ENCODE peak calls at places on chromosomes 6 and 20, in four cellular contexts. W is IMR-90, I is H1, M is mesendoderm. D is an unnamed sample.

GRCh38 chr20:14523090-14523489 is 185.7 kb upstream of the FLRT3 start:
- DNase-seq in W (no peak), I (no peak), M (peak), D (no peak)

GRCh38 chr6:161168281-161168891 is 105.5 kb downstream of the AGPAT4 start:
- DNase-seq in W (peak), I (no peak), M (peak), D (peak)

GRCh38 chr20:43255877-43256276 is 66.2 kb upstream of the PTPRT start:
- DNase-seq in W (no peak), I (no peak), M (no peak), D (no peak)

GRCh38 chr20:2879148-2879547 is 5.9 kb downstream of the PTPRA start:
- DNase-seq in W (peak), I (no peak), M (no peak), D (no peak)

GRCh38 chr20:32908334-32909292 is 49.9 kb downstream of the EFCAB8 start:
- DNase-seq in W (no peak), I (no peak), M (peak), D (no peak)

GRCh38 chr20:8152183-8152582 is 20.1 kb downstream of the PLCB1 start:
- DNase-seq in W (peak), I (no peak), M (no peak), D (no peak)

GRCh38 chr20:9995514-9996272 is 39.1 kb upstream of the ANKEF1 start:
- DNase-seq in W (no peak), I (no peak), M (no peak), D (no peak)

GRCh38 chr6:51016489-51016888 is 197.8 kb downstream of the TFAP2B start:
- DNase-seq in W (no peak), I (no peak), M (no peak), D (no peak)

GRCh38 chr6:85417336-85417735 is 32.5 kb upstream of the NT5E start:
- DNase-seq in W (peak), I (no peak), M (no peak), D (no peak)

GRCh38 chr6:79762370-79762769 is 131.2 kb downstream of the SH3BGRL2 start:
- DNase-seq in W (no peak), I (no peak), M (peak), D (no peak)

GRCh38 chr6:140344149-140344913 is 969.9 kb upstream of the CITED2 start:
- DNase-seq in W (peak), I (no peak), M (peak), D (no peak)

GRCh38 chr20:50172347-50173013 is 18.1 kb upstream of the CEBPB start:
- DNase-seq in W (peak), I (peak), M (peak), D (peak)

GRCh38 chr6:13147396-13148181 is 180.7 kb downstream of the TBC1D7 start:
- DNase-seq in W (no peak), I (no peak), M (no peak), D (no peak)

GRCh38 chr20:20549267-20549612 is 163.2 kb downstream of the RALGAPA2 start:
- DNase-seq in W (no peak), I (no peak), M (no peak), D (no peak)

GRCh38 chr20:22680031-22680740 is 95.8 kb upstream of the FOXA2 start:
- DNase-seq in W (no peak), I (no peak), M (no peak), D (no peak)

GRCh38 chr6:46845126-46845525 is 51.9 kb downstream of the MEP1A start:
- DNase-seq in W (no peak), I (no peak), M (no peak), D (no peak)

GRCh38 chr20:44730441-44730840 is 15.2 kb upstream of the KCNK15 start:
- DNase-seq in W (peak), I (no peak), M (no peak), D (no peak)

GRCh38 chr6:56375806-56376205 is 128.4 kb upstream of the COL21A1 start:
- DNase-seq in W (no peak), I (no peak), M (no peak), D (no peak)

GRCh38 chr20:57749131-57749690 is 39.4 kb upstream of the PMEPA1 start:
- DNase-seq in W (no peak), I (no peak), M (no peak), D (no peak)

GRCh38 chr20:3378138-3378537 is 29.3 kb downstream of the DNAAF9 start:
- DNase-seq in W (no peak), I (no peak), M (no peak), D (no peak)

GRCh38 chr6:168506460-168506859 is 65.5 kb downstream of the SMOC2 start:
- DNase-seq in W (no peak), I (no peak), M (no peak), D (no peak)
- H3K4me2 ChIP-seq in W (no peak), I (no peak), M (no peak), D (no peak)

GRCh38 chr20:4856022-4856755 is 134.5 kb downstream of the PRND start:
- DNase-seq in W (no peak), I (no peak), M (no peak), D (no peak)
- H3K27ac ChIP-seq in W (no peak), I (no peak), M (no peak), D (no peak)

GRCh38 chr6:36715469-36715868 is 17.8 kb downstream of the RAB44 start:
- DNase-seq in W (no peak), I (no peak), M (no peak), D (no peak)

GRCh38 chr6:36712816-36713215 is 15.2 kb downstream of the RAB44 start:
- DNase-seq in W (no peak), I (no peak), M (no peak), D (no peak)

GRCh38 chr6:36716476-36717093 is 19.0 kb downstream of the RAB44 start:
- DNase-seq in W (no peak), I (no peak), M (no peak), D (no peak)

GRCh38 chr6:36714511-36714910 is 16.9 kb downstream of the RAB44 start:
- DNase-seq in W (no peak), I (no peak), M (no peak), D (no peak)

GRCh38 chr6:36713846-36714245 is 16.2 kb downstream of the RAB44 start:
- DNase-seq in W (no peak), I (no peak), M (no peak), D (no peak)
- H3K56ac ChIP-seq in W (no peak), I (no peak), M (no peak), D (no peak)

GRCh38 chr6:131781717-131782116 is 26.1 kb upstream of the ENPP1 start:
- DNase-seq in W (no peak), I (no peak), M (no peak), D (no peak)

GRCh38 chr6:131787955-131788712 is 19.7 kb upstream of the ENPP1 start:
- DNase-seq in W (peak), I (no peak), M (peak), D (no peak)

GRCh38 chr6:131782764-131783163 is 25.1 kb upstream of the ENPP1 start:
- DNase-seq in W (no peak), I (no peak), M (peak), D (no peak)

GRCh38 chr6:131787079-131787478 is 20.7 kb upstream of the ENPP1 start:
- DNase-seq in W (peak), I (no peak), M (no peak), D (no peak)

GRCh38 chr6:131784561-131784960 is 23.3 kb upstream of the ENPP1 start:
- DNase-seq in W (no peak), I (no peak), M (no peak), D (no peak)
- H3K4me2 ChIP-seq in W (no peak), I (no peak), M (no peak), D (no peak)

DNA sequence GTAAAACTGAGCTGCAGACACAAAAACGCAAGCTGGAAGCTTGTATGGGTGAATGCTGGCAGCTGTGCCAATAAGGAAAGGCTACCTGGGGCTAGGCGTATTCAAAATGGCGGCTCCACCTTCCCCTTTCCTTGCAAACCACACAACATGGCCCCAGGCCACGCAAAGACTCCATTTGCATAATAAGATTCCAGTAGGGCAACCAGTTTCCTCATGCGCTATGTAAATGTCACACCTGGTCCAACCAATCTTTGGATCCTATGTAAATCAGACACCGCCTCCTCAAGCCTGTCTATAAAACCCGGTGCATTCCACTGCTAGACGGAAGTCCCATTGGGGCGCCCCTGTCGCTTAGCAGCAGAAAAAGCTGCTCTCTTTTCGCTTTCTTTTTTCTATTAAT is 505.9 kb upstream of the BTBD3 start:
- DNase-seq in W (no peak), I (no peak), M (no peak), D (peak)
- H3K27ac ChIP-seq in W (no peak), I (no peak), M (no peak), D (no peak)

GRCh38 chr6:158648682-158649131 is 1.1 kb upstream of the SYTL3 start:
- DNase-seq in W (peak), I (no peak), M (no peak), D (no peak)
- H3K56ac ChIP-seq in W (peak), I (no peak), M (no peak), D (no peak)

GRCh38 chr6:131819507-131820228 is 11.8 kb downstream of the ENPP1 start:
- DNase-seq in W (peak), I (no peak), M (no peak), D (no peak)
- H3K4me2 ChIP-seq in W (peak), I (no peak), M (no peak), D (no peak)

DNA sequence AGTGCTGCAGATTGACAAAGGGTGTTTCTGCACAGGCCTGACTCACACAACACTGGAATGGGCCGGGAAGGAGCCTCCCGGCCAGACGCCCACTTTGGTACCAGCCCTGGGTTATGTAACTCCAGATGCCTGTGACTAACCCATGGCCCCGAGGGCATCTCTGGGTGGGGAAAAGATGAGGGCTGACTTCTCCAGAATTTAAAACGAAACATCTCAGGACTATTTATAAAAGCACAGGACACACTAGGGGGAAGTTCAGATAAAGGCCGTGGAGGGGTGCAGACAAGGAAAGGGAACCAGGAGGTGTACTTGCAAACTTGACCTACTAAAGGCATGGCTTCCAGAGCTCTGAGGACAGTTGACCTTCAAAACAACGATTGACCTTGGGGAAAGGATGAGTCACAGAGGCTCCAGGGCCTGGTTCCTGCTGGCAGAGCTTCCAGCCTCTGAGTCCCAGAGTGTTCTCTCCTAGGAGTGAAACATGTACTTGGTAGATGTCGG is 196.9 kb downstream of the NFATC2 start:
- DNase-seq in W (peak), I (no peak), M (no peak), D (no peak)
- H3K27ac ChIP-seq in W (no peak), I (no peak), M (no peak), D (no peak)

GRCh38 chr20:37163832-37164554 is 15.1 kb upstream of the RPN2 start:
- DNase-seq in W (no peak), I (no peak), M (no peak), D (no peak)

GRCh38 chr20:37161830-37162549 is 17.1 kb upstream of the RPN2 start:
- DNase-seq in W (no peak), I (no peak), M (peak), D (no peak)

GRCh38 chr20:37162674-37163073 is 16.5 kb upstream of the RPN2 start:
- DNase-seq in W (no peak), I (no peak), M (peak), D (no peak)

GRCh38 chr20:37158248-37158647 is 20.9 kb upstream of the RPN2 start:
- DNase-seq in W (no peak), I (no peak), M (no peak), D (no peak)

DNA sequence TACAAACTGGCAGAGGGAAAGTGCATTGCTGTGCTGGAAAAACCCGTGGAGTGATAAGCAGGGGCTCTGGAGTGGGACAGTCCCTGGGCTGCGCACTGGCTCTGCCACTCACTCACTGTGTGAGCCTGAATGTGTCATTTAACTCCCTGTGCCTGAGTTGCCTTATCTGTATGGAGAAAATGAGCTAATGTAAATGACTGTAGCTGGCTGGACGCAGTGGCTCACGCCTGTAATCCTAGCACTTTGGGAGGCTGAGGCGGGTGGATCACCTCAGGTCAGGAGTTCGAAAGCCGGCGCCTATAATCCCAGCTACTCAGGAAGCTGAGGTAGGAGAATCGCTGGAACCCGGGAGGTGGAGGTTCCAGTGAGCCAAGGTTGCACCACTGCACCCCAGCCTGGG is 18.4 kb upstream of the RPN2 start:
- DNase-seq in W (no peak), I (no peak), M (no peak), D (no peak)
- H3K56ac ChIP-seq in W (no peak), I (no peak), M (no peak), D (no peak)

GRCh38 chr6:129646617-129647016 is 63.4 kb downstream of the ARHGAP18 start:
- DNase-seq in W (peak), I (no peak), M (no peak), D (no peak)

GRCh38 chr6:129647044-129647443 is 62.9 kb downstream of the ARHGAP18 start:
- DNase-seq in W (no peak), I (no peak), M (no peak), D (no peak)

GRCh38 chr6:129645371-129646139 is 64.4 kb downstream of the ARHGAP18 start:
- DNase-seq in W (no peak), I (no peak), M (peak), D (no peak)

GRCh38 chr6:129644567-129645015 is 65.4 kb downstream of the ARHGAP18 start:
- DNase-seq in W (peak), I (no peak), M (peak), D (no peak)

GRCh38 chr6:129646140-129646569 is 63.8 kb downstream of the ARHGAP18 start:
- DNase-seq in W (no peak), I (no peak), M (no peak), D (no peak)
- H3K4me2 ChIP-seq in W (no peak), I (no peak), M (no peak), D (no peak)